ENCODE peak calls at places on chromosomes 1 and 21, in six cellular contexts. One of them, this sample, is unnamed.

GRCh38 chr1:202571719-202572339 is 138.4 kb downstream of the SYT2 start:
- DNase-seq in Peyer's patch: peak
- DNase-seq in A549: peak
- DNase-seq in bronchial epithelial cell: peak
- DNase-seq in cardiac fibroblast: peak
- DNase-seq in astrocyte of the spinal cord: peak
- DNase-seq in this sample: no peak

GRCh38 chr21:45051580-45052434 is 22.6 kb upstream of the ADARB1 start:
- DNase-seq in A549: no peak
- DNase-seq in Peyer's patch: no peak
- DNase-seq in cardiac fibroblast: no peak
- DNase-seq in astrocyte of the spinal cord: no peak
- DNase-seq in bronchial epithelial cell: no peak
- DNase-seq in this sample: no peak

GRCh38 chr1:153791856-153792253 is 16.6 kb downstream of the SLC27A3 start:
- DNase-seq in bronchial epithelial cell: peak
- DNase-seq in A549: no peak
- DNase-seq in Peyer's patch: no peak
- DNase-seq in astrocyte of the spinal cord: peak
- DNase-seq in cardiac fibroblast: peak
- DNase-seq in this sample: no peak

GRCh38 chr1:157893681-157894080 is 52.1 kb upstream of the CD5L start:
- DNase-seq in astrocyte of the spinal cord: peak
- DNase-seq in A549: no peak
- DNase-seq in Peyer's patch: no peak
- DNase-seq in bronchial epithelial cell: peak
- DNase-seq in cardiac fibroblast: peak
- DNase-seq in this sample: no peak

GRCh38 chr1:67717876-67718275 is 32.9 kb downstream of the GADD45A start:
- DNase-seq in astrocyte of the spinal cord: no peak
- DNase-seq in bronchial epithelial cell: peak
- DNase-seq in A549: no peak
- DNase-seq in Peyer's patch: peak
- DNase-seq in cardiac fibroblast: peak
- DNase-seq in this sample: no peak

GRCh38 chr1:3672231-3672970 is 20.1 kb downstream of the TP73 start:
- DNase-seq in bronchial epithelial cell: no peak
- DNase-seq in A549: no peak
- DNase-seq in astrocyte of the spinal cord: no peak
- DNase-seq in cardiac fibroblast: no peak
- DNase-seq in Peyer's patch: no peak
- DNase-seq in this sample: no peak

GRCh38 chr1:40849801-40850592 is 12.2 kb downstream of the CITED4 start:
- DNase-seq in astrocyte of the spinal cord: peak
- DNase-seq in A549: peak
- DNase-seq in Peyer's patch: peak
- DNase-seq in bronchial epithelial cell: peak
- DNase-seq in cardiac fibroblast: peak
- DNase-seq in this sample: no peak

GRCh38 chr1:110484801-110485200 is 33.9 kb downstream of the PROK1 start:
- DNase-seq in astrocyte of the spinal cord: no peak
- DNase-seq in Peyer's patch: no peak
- DNase-seq in cardiac fibroblast: no peak
- DNase-seq in A549: no peak
- DNase-seq in bronchial epithelial cell: no peak
- DNase-seq in this sample: no peak

GRCh38 chr1:22527555-22528296 is 35.6 kb upstream of the EPHA8 start:
- DNase-seq in bronchial epithelial cell: no peak
- DNase-seq in A549: no peak
- DNase-seq in cardiac fibroblast: peak
- DNase-seq in astrocyte of the spinal cord: no peak
- DNase-seq in Peyer's patch: no peak
- DNase-seq in this sample: no peak

GRCh38 chr1:183850852-183851251 is 45.9 kb downstream of the RGL1 start:
- DNase-seq in bronchial epithelial cell: no peak
- DNase-seq in astrocyte of the spinal cord: peak
- DNase-seq in A549: no peak
- DNase-seq in Peyer's patch: no peak
- DNase-seq in cardiac fibroblast: peak
- DNase-seq in this sample: no peak

GRCh38 chr1:105100102-105100501 is 1350.4 kb downstream of the AMY1C start:
- DNase-seq in cardiac fibroblast: no peak
- DNase-seq in A549: no peak
- DNase-seq in astrocyte of the spinal cord: no peak
- DNase-seq in Peyer's patch: no peak
- DNase-seq in bronchial epithelial cell: no peak
- DNase-seq in this sample: no peak

GRCh38 chr1:220926146-220926545 is 46.9 kb downstream of the HLX start:
- DNase-seq in Peyer's patch: no peak
- DNase-seq in A549: no peak
- DNase-seq in bronchial epithelial cell: no peak
- DNase-seq in cardiac fibroblast: peak
- DNase-seq in astrocyte of the spinal cord: peak
- DNase-seq in this sample: no peak

GRCh38 chr1:214550339-214551051 is 907 bp downstream of the PTPN14 start:
- DNase-seq in A549: peak
- DNase-seq in Peyer's patch: no peak
- DNase-seq in bronchial epithelial cell: no peak
- DNase-seq in astrocyte of the spinal cord: peak
- DNase-seq in cardiac fibroblast: peak
- DNase-seq in this sample: no peak

GRCh38 chr1:212153635-212154034 is 118.1 kb downstream of the DTL start:
- DNase-seq in bronchial epithelial cell: no peak
- DNase-seq in astrocyte of the spinal cord: no peak
- DNase-seq in A549: no peak
- DNase-seq in Peyer's patch: no peak
- DNase-seq in cardiac fibroblast: no peak
- DNase-seq in this sample: no peak

GRCh38 chr21:37655601-37656300 is 260.5 kb downstream of the KCNJ6 start:
- DNase-seq in A549: no peak
- DNase-seq in bronchial epithelial cell: no peak
- DNase-seq in Peyer's patch: no peak
- DNase-seq in astrocyte of the spinal cord: no peak
- DNase-seq in cardiac fibroblast: no peak
- DNase-seq in this sample: no peak

GRCh38 chr1:212727386-212728181 is 27.9 kb upstream of the BATF3 start:
- DNase-seq in bronchial epithelial cell: no peak
- DNase-seq in cardiac fibroblast: peak
- DNase-seq in A549: no peak
- DNase-seq in astrocyte of the spinal cord: peak
- DNase-seq in Peyer's patch: no peak
- DNase-seq in this sample: no peak

GRCh38 chr1:205584732-205585131 is 47.1 kb downstream of the ELK4 start:
- DNase-seq in cardiac fibroblast: no peak
- DNase-seq in astrocyte of the spinal cord: no peak
- DNase-seq in A549: no peak
- DNase-seq in Peyer's patch: peak
- DNase-seq in bronchial epithelial cell: no peak
- DNase-seq in this sample: peak

GRCh38 chr1:110634455-110635281 is 28.5 kb upstream of the KCNA2 start:
- DNase-seq in astrocyte of the spinal cord: peak
- DNase-seq in cardiac fibroblast: peak
- DNase-seq in bronchial epithelial cell: peak
- DNase-seq in Peyer's patch: peak
- DNase-seq in A549: peak
- DNase-seq in this sample: peak

GRCh38 chr1:32334864-32335618 is 992 bp downstream of the MARCKSL1 start:
- DNase-seq in astrocyte of the spinal cord: no peak
- DNase-seq in bronchial epithelial cell: no peak
- DNase-seq in Peyer's patch: peak
- DNase-seq in cardiac fibroblast: no peak
- DNase-seq in A549: peak
- DNase-seq in this sample: no peak

GRCh38 chr1:220487297-220487820 is 40.6 kb upstream of the MARK1 start:
- DNase-seq in Peyer's patch: peak
- DNase-seq in astrocyte of the spinal cord: peak
- DNase-seq in cardiac fibroblast: peak
- DNase-seq in bronchial epithelial cell: peak
- DNase-seq in A549: no peak
- DNase-seq in this sample: no peak

GRCh38 chr1:23384312-23385058 is 14.8 kb upstream of the ZNF436 start:
- DNase-seq in bronchial epithelial cell: peak
- DNase-seq in A549: no peak
- DNase-seq in Peyer's patch: peak
- DNase-seq in astrocyte of the spinal cord: peak
- DNase-seq in cardiac fibroblast: peak
- DNase-seq in this sample: no peak

GRCh38 chr1:174769961-174770549 is 229.7 kb upstream of the CACYBP start:
- DNase-seq in A549: peak
- DNase-seq in cardiac fibroblast: peak
- DNase-seq in bronchial epithelial cell: peak
- DNase-seq in astrocyte of the spinal cord: peak
- DNase-seq in Peyer's patch: no peak
- DNase-seq in this sample: no peak

GRCh38 chr21:28067015-28067414 is 925.7 kb downstream of the LTN1 start:
- DNase-seq in Peyer's patch: no peak
- DNase-seq in bronchial epithelial cell: no peak
- DNase-seq in A549: no peak
- DNase-seq in astrocyte of the spinal cord: no peak
- DNase-seq in cardiac fibroblast: no peak
- DNase-seq in this sample: no peak

GRCh38 chr1:4801192-4801924 is 146.9 kb downstream of the AJAP1 start:
- DNase-seq in cardiac fibroblast: no peak
- DNase-seq in astrocyte of the spinal cord: no peak
- DNase-seq in bronchial epithelial cell: no peak
- DNase-seq in A549: no peak
- DNase-seq in Peyer's patch: peak
- DNase-seq in this sample: peak

GRCh38 chr1:63442141-63442475 is 74.7 kb downstream of the ALG6 start:
- DNase-seq in A549: no peak
- DNase-seq in bronchial epithelial cell: no peak
- DNase-seq in cardiac fibroblast: peak
- DNase-seq in Peyer's patch: no peak
- DNase-seq in astrocyte of the spinal cord: no peak
- DNase-seq in this sample: no peak

GRCh38 chr21:29664615-29665014 is 275.2 kb downstream of the GRIK1 start:
- DNase-seq in cardiac fibroblast: no peak
- DNase-seq in astrocyte of the spinal cord: no peak
- DNase-seq in bronchial epithelial cell: no peak
- DNase-seq in A549: no peak
- DNase-seq in Peyer's patch: no peak
- DNase-seq in this sample: no peak

GRCh38 chr1:235841938-235842545 is 24.7 kb downstream of the LYST start:
- DNase-seq in cardiac fibroblast: no peak
- DNase-seq in astrocyte of the spinal cord: no peak
- DNase-seq in bronchial epithelial cell: no peak
- DNase-seq in Peyer's patch: no peak
- DNase-seq in A549: no peak
- DNase-seq in this sample: no peak

GRCh38 chr1:158146165-158146564 is 34.5 kb upstream of the CD1D start:
- DNase-seq in Peyer's patch: no peak
- DNase-seq in A549: no peak
- DNase-seq in bronchial epithelial cell: peak
- DNase-seq in cardiac fibroblast: peak
- DNase-seq in astrocyte of the spinal cord: peak
- DNase-seq in this sample: no peak

GRCh38 chr1:3459940-3460652 is 5.6 kb downstream of the ARHGEF16 start:
- DNase-seq in bronchial epithelial cell: peak
- DNase-seq in A549: no peak
- DNase-seq in astrocyte of the spinal cord: no peak
- DNase-seq in cardiac fibroblast: no peak
- DNase-seq in Peyer's patch: peak
- DNase-seq in this sample: no peak

GRCh38 chr1:210487021-210487420 is 158.3 kb downstream of the HHAT start:
- DNase-seq in A549: no peak
- DNase-seq in bronchial epithelial cell: no peak
- DNase-seq in astrocyte of the spinal cord: no peak
- DNase-seq in Peyer's patch: no peak
- DNase-seq in cardiac fibroblast: no peak
- DNase-seq in this sample: no peak
- TF ChIP-seq CTCF in A549: no peak
- TF ChIP-seq CTCF in bronchial epithelial cell: no peak
- TF ChIP-seq CTCF in astrocyte of the spinal cord: no peak
- TF ChIP-seq CTCF in Peyer's patch: no peak
- TF ChIP-seq CTCF in cardiac fibroblast: no peak
- TF ChIP-seq CTCF in this sample: no peak

GRCh38 chr1:43004587-43005459 is 46.2 kb upstream of the SLC2A1 start:
- DNase-seq in Peyer's patch: no peak
- DNase-seq in bronchial epithelial cell: no peak
- DNase-seq in A549: no peak
- DNase-seq in cardiac fibroblast: no peak
- DNase-seq in astrocyte of the spinal cord: no peak
- DNase-seq in this sample: no peak
- H3K4me3 ChIP-seq in Peyer's patch: no peak
- H3K4me3 ChIP-seq in bronchial epithelial cell: no peak
- H3K4me3 ChIP-seq in A549: no peak
- H3K4me3 ChIP-seq in cardiac fibroblast: no peak
- H3K4me3 ChIP-seq in astrocyte of the spinal cord: no peak
- H3K4me3 ChIP-seq in this sample: no peak

DNA sequence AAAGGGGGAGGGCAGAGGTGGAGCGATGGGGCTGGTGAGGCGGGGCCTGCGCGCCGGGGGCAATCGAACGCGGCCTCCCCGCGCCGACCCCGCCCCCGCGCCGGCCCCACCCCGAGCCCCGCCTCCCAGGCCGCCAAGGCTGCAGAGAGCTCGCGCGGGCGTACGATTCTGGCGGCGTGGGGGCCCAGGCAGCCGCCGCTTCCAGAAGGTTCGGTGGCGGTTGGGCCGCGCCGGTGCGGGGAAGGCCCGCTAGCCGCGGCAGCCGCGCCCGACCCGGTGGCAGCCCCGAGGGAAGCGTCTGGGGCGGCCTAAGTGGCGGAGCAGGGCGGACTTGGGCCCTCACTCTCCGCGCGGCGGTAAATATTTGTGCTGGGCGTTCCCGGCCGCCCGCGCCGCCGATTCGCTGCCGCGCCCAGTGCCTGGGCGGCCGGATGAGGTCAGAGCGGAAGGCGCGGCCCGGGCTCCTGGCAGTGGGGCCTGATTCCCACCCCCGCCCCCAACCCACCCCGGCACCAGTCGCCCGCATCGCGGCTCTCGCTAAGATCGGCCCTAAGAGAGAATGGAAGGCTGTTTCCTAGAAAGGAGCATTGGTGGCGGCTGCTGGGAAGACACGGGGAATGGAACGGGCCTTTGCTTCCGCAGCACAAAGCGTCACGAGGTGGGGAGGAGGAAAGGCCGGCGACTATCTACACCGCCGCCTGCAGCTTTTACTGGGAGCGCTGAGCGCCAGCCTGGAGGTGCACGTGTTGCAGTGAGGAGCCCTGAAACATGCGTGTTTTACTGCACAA is at the start of gene ACOT7:
- DNase-seq in Peyer's patch: peak
- DNase-seq in cardiac fibroblast: peak
- DNase-seq in astrocyte of the spinal cord: peak
- DNase-seq in A549: peak
- DNase-seq in bronchial epithelial cell: peak
- DNase-seq in this sample: no peak
- TF ChIP-seq CTCF in Peyer's patch: peak
- TF ChIP-seq CTCF in cardiac fibroblast: peak
- TF ChIP-seq CTCF in astrocyte of the spinal cord: peak
- TF ChIP-seq CTCF in A549: no peak
- TF ChIP-seq CTCF in bronchial epithelial cell: peak
- TF ChIP-seq CTCF in this sample: no peak

DNA sequence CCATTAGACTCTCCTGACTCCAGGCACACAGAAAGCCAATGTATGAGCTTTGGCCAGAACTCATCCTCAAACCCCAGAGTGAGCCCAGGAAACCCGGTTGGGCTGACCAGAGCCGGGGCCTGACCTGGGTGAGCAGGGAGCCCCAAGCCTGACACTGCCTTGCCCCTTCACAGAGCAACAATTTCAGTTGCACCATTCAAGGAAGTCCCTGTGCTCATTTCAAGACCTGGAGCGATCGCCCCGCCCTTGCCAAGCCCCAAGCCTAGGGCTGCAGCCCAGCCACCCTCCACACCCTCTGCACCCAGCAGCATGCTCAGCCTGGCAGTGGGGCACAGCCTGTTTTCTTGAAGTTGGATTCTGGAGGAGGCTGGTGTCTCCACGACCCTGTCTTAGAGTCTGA is 2.3 kb downstream of the NBL1 start:
- DNase-seq in Peyer's patch: peak
- DNase-seq in bronchial epithelial cell: peak
- DNase-seq in astrocyte of the spinal cord: no peak
- DNase-seq in A549: no peak
- DNase-seq in cardiac fibroblast: no peak
- DNase-seq in this sample: no peak
- H3K4me3 ChIP-seq in Peyer's patch: peak
- H3K4me3 ChIP-seq in bronchial epithelial cell: no peak
- H3K4me3 ChIP-seq in astrocyte of the spinal cord: peak
- H3K4me3 ChIP-seq in A549: no peak
- H3K4me3 ChIP-seq in cardiac fibroblast: peak
- H3K4me3 ChIP-seq in this sample: peak